ENCODE peak calls at places on chromosome 2, in eight cellular contexts. W is head of caudate nucleus; T is chondrocyte; H is activated naive CD4-positive, alpha-beta T cell treated with anti-CD3 and anti-CD28 coated beads, Interleukin-2, amount 50 U/mL, for 72 hours; X is transverse colon; U is sigmoid colon; N is effector memory CD8-positive, alpha-beta T cell; I is activated CD4-positive, alpha-beta T cell treated with anti-CD3 and anti-CD28 coated beads for 48 hours. Q is an unnamed sample.
A peak's percentile ranks its signal among the peaks of the same experiment; 100 is the strongest.

GRCh38 chr2:143629344-143629743 is 500.1 kb downstream of the ARHGAP15 start:
- DNase-seq in W (no peak), X (no peak), I (no peak), T (no peak), U (no peak), N (no peak), H (no peak), Q (peak; percentile 33)

GRCh38 chr2:114022360-114023085 is 132.6 kb downstream of the ACTR3 start:
- DNase-seq in X (no peak), I (no peak), T (no peak), U (no peak), N (no peak), H (no peak), W (no peak), Q (peak; percentile 12)

GRCh38 chr2:234286118-234286598 is 210.7 kb downstream of the ARL4C start:
- DNase-seq in N (no peak), I (no peak), X (no peak), U (no peak), T (no peak), W (no peak), H (no peak), Q (peak; percentile 60)

GRCh38 chr2:8584174-8585066 is 97.4 kb upstream of the ID2 start:
- DNase-seq in U (no peak), I (no peak), X (no peak), T (peak; percentile 77), W (no peak), H (no peak), N (no peak), Q (no peak)

GRCh38 chr2:236731767-236732580 is 162.3 kb downstream of the ACKR3 start:
- DNase-seq in W (peak; percentile 35), I (no peak), X (peak; percentile 49), H (no peak), N (no peak), U (peak; percentile 95), T (no peak), Q (peak; percentile 96)

GRCh38 chr2:30363406-30363805 is 83.6 kb upstream of the LCLAT1 start:
- DNase-seq in W (no peak), I (no peak), T (no peak), X (no peak), U (no peak), H (no peak), N (no peak), Q (no peak)

GRCh38 chr2:187408926-187409325 is 39.1 kb downstream of the CALCRL start:
- DNase-seq in X (no peak), H (no peak), I (no peak), W (no peak), U (no peak), T (no peak), N (no peak), Q (no peak)

GRCh38 chr2:193331701-193332100 is 1137.0 kb upstream of the TMEFF2 start:
- DNase-seq in W (no peak), N (no peak), I (no peak), H (no peak), U (no peak), T (no peak), X (no peak), Q (no peak)

GRCh38 chr2:40872580-40872979 is 420.7 kb upstream of the SLC8A1 start:
- DNase-seq in I (no peak), T (no peak), X (no peak), U (no peak), N (no peak), W (no peak), H (no peak), Q (no peak)

GRCh38 chr2:160425394-160425793 is 68.2 kb downstream of the RBMS1 start:
- DNase-seq in T (no peak), X (no peak), H (no peak), N (no peak), U (no peak), W (no peak), I (no peak), Q (no peak)

GRCh38 chr2:230007931-230008707 is 60.6 kb downstream of the SLC16A14 start:
- DNase-seq in U (peak; percentile 82), H (no peak), W (peak; percentile 80), N (peak; percentile 73), X (peak; percentile 84), I (peak; percentile 90), T (no peak), Q (peak; percentile 86)

GRCh38 chr2:27133195-27133875 is 1.1 kb downstream of the PREB start:
- DNase-seq in W (no peak), N (no peak), X (no peak), U (no peak), T (no peak), I (peak; percentile 48), H (no peak), Q (no peak)

GRCh38 chr2:191318037-191318728 is 73.0 kb downstream of the MYO1B start:
- DNase-seq in I (no peak), X (peak; percentile 28), T (no peak), N (no peak), H (no peak), U (peak; percentile 73), W (no peak), Q (peak; percentile 62)

GRCh38 chr2:199932312-199932855 is 21.3 kb downstream of the C2orf69 start:
- DNase-seq in W (peak; percentile 90), N (no peak), U (no peak), I (no peak), H (no peak), T (no peak), X (no peak), Q (peak; percentile 16)

GRCh38 chr2:112640800-112641675 is 4.7 kb upstream of the SLC20A1 start:
- DNase-seq in I (no peak), U (no peak), H (peak; percentile 61), T (no peak), W (no peak), X (no peak), N (no peak), Q (peak; percentile 88)